ENCODE peak calls at places on chromosomes 12 and 14, in seven cellular contexts. B is H4, W is WTC11, L is IMR-90, N is esophagus muscularis mucosa, S is cardiac fibroblast, X is non-pigmented ciliary epithelial cell. R is an unnamed sample.
A peak's percentile ranks its signal among the peaks of the same experiment; 100 is the strongest.

GRCh38 chr12:12561305-12562015 is 1.2 kb downstream of the DUSP16 start:
- DNase-seq in B (peak; percentile 22), W (peak; percentile 44), L (peak; percentile 46), N (no peak), S (peak; percentile 63), X (no peak), R (peak; percentile 69)

GRCh38 chr12:128807161-128807724 is 16.5 kb downstream of the SLC15A4 start:
- DNase-seq in B (no peak), W (no peak), L (no peak), N (no peak), S (no peak), X (no peak), R (no peak)

GRCh38 chr12:64826234-64826633 is 1.8 kb downstream of the TBC1D30 start:
- DNase-seq in B (peak; percentile 23), W (peak; percentile 79), L (peak; percentile 45), N (peak; percentile 90), S (peak; percentile 57), X (peak; percentile 15), R (no peak)

GRCh38 chr14:88026890-88027289 is 22.0 kb downstream of the GPR65 start:
- DNase-seq in B (no peak), W (no peak), L (no peak), N (no peak), S (no peak), X (no peak), R (no peak)

GRCh38 chr12:1591029-1591428 is 3.4 kb downstream of the FBXL14 start:
- DNase-seq in B (peak; percentile 58), W (no peak), L (no peak), N (no peak), S (peak; percentile 75), X (no peak), R (peak; percentile 76)

GRCh38 chr14:69259531-69260245 is at the start of gene GALNT16:
- DNase-seq in B (no peak), W (peak; percentile 69), L (peak; percentile 12), N (no peak), S (peak; percentile 22), X (no peak), R (no peak)

GRCh38 chr14:100375963-100376735 is 53.0 kb downstream of the SLC25A47 start:
- DNase-seq in B (peak; percentile 91), W (peak; percentile 94), L (peak; percentile 95), N (peak; percentile 98), S (peak; percentile 97), X (peak; percentile 61), R (peak; percentile 94)

GRCh38 chr14:56580317-56580711 is 716 bp downstream of the TMEM260 start:
- DNase-seq in B (no peak), W (no peak), L (no peak), N (no peak), S (no peak), X (no peak), R (peak; percentile 14)